ENCODE peak calls at places on chromosomes 6 and 20, in five cellular contexts. P, D, H, F and V are unnamed samples.

GRCh38 chr6:135182120-135182992 is 1.2 kb downstream of the MYB start:
- DNase-seq in D (no peak), H (peak; percentile 4), F (peak; percentile 63), P (no peak), V (no peak)

GRCh38 chr6:4460595-4461475 is 315.4 kb upstream of the CDYL start:
- DNase-seq in D (peak; percentile 62), H (no peak), P (no peak), F (no peak), V (peak; percentile 96)

GRCh38 chr6:33733294-33734007 is 13.3 kb downstream of the IP6K3 start:
- DNase-seq in P (no peak), H (no peak), F (no peak), D (no peak), V (no peak)

GRCh38 chr6:98777762-98778161 is 56.6 kb upstream of the POU3F2 start:
- DNase-seq in D (no peak), H (no peak), F (no peak), P (no peak), V (no peak)

GRCh38 chr20:2293971-2294370 is 1.8 kb upstream of the TGM3 start:
- DNase-seq in F (no peak), P (no peak), H (no peak), D (no peak), V (no peak)

GRCh38 chr6:160221423-160221822 is 37.2 kb downstream of the SLC22A2 start:
- DNase-seq in F (no peak), D (no peak), P (peak; percentile 13), H (peak; percentile 46), V (no peak)

GRCh38 chr6:22250486-22250885 is 46.4 kb downstream of the PRL start:
- DNase-seq in D (no peak), F (no peak), P (no peak), H (no peak), V (no peak)

GRCh38 chr20:7758436-7758835 is 181.8 kb downstream of the HAO1 start:
- DNase-seq in H (no peak), D (no peak), P (no peak), F (no peak), V (no peak)

GRCh38 chr6:123808556-123808955 is 4.9 kb downstream of the NKAIN2 start:
- DNase-seq in D (no peak), P (no peak), H (no peak), F (no peak), V (no peak)

GRCh38 chr6:118408863-118409262 is 139.2 kb upstream of the PLN start:
- DNase-seq in D (no peak), H (no peak), P (no peak), F (no peak), V (no peak)

GRCh38 chr6:33010356-33010755 is 965 bp upstream of the HLA-DOA start:
- DNase-seq in D (no peak), P (no peak), H (no peak), F (no peak), V (no peak)

GRCh38 chr20:17357238-17357637 is 130.4 kb downstream of the PCSK2 start:
- DNase-seq in F (no peak), D (no peak), H (no peak), P (no peak), V (no peak)

GRCh38 chr20:46304852-46305251 is 3.4 kb downstream of the CDH22 start:
- DNase-seq in H (no peak), D (no peak), P (no peak), F (no peak), V (no peak)

GRCh38 chr6:108555399-108556052 is 5.2 kb upstream of the FOXO3 start:
- DNase-seq in D (no peak), F (no peak), H (no peak), P (no peak), V (no peak)

GRCh38 chr6:150723857-150724256 is 124.2 kb downstream of the PLEKHG1 start:
- DNase-seq in H (no peak), F (no peak), D (no peak), P (no peak), V (no peak)

GRCh38 chr20:32252189-32252588 is 25.3 kb upstream of the KIF3B start:
- DNase-seq in P (no peak), F (no peak), D (no peak), H (no peak), V (no peak)

GRCh38 chr6:13615802-13616140 is 636 bp downstream of the NOL7 start:
- DNase-seq in P (no peak), D (peak; percentile 37), H (no peak), F (peak; percentile 54), V (peak; percentile 76)

DNA sequence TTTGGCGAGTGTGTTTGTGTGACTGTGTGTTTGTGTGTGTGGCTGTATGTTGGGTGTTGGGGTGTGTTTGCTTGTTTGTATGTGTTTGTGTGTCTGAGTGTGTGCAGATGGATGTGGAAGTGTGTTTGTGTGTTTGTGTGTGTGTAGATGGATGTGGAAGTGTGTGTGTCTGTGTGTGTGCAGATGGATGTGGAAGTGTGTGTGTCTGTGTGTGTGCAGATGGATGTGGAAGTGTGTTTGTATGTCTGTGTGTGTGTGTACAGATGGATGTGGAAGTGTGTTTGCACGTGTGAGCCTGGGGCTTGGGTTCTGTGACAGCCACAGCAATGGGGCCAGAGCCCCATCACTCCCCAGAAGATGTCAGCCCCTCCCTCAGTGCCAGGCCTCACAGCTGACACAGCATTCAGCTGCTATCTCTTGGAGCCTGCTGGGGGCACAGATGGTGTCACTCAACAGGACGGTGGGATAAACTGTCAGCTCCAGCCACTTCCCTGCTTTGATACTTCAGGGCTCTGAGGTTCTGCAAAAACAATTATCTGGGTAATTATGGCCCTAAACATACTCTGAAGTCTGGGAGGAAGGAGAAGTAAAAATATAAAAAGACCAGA is 98.7 kb upstream of the RNF24 start:
- DNase-seq in P (no peak), F (peak; percentile 48), H (no peak), D (no peak), V (no peak)
- TF ChIP-seq EP300 in P (no peak), F (no peak), H (no peak), D (no peak), V (no peak)

GRCh38 chr6:161230339-161230738 is 43.5 kb downstream of the AGPAT4 start:
- DNase-seq in P (no peak), F (no peak), H (no peak), D (no peak), V (no peak)

GRCh38 chr6:161228096-161228495 is 45.8 kb downstream of the AGPAT4 start:
- DNase-seq in D (peak; percentile 47), P (no peak), H (no peak), F (no peak), V (no peak)

GRCh38 chr6:161226005-161226964 is 47.6 kb downstream of the AGPAT4 start:
- DNase-seq in H (no peak), F (no peak), D (no peak), P (no peak), V (no peak)

GRCh38 chr6:161227004-161227950 is 46.6 kb downstream of the AGPAT4 start:
- DNase-seq in P (no peak), D (no peak), H (no peak), F (no peak), V (no peak)

GRCh38 chr6:161228911-161229591 is 44.8 kb downstream of the AGPAT4 start:
- DNase-seq in P (no peak), D (no peak), F (no peak), H (no peak), V (no peak)
- H3K4me3 ChIP-seq in P (no peak overlapping the region), D (no peak overlapping the region), F (peak overlapping the region; percentile 19), H (no peak overlapping the region), V (peak overlapping the region; percentile 7)

GRCh38 chr6:139376054-139376355 is 1.6 kb upstream of the CITED2 start:
- DNase-seq in P (no peak), H (no peak), F (no peak), D (no peak), V (peak; percentile 69)

GRCh38 chr6:139374357-139375238 is at the start of gene CITED2:
- DNase-seq in P (peak; percentile 90), D (peak; percentile 96), F (peak; percentile 87), H (peak; percentile 92), V (peak; percentile 98)

GRCh38 chr6:139376604-139377218 is 2.3 kb upstream of the CITED2 start:
- DNase-seq in H (peak; percentile 44), P (peak; percentile 48), F (no peak), D (peak; percentile 89), V (peak; percentile 86)

GRCh38 chr6:139373928-139374356 is 506 bp downstream of the CITED2 start:
- DNase-seq in F (no peak), H (no peak), P (no peak), D (no peak), V (no peak)

DNA sequence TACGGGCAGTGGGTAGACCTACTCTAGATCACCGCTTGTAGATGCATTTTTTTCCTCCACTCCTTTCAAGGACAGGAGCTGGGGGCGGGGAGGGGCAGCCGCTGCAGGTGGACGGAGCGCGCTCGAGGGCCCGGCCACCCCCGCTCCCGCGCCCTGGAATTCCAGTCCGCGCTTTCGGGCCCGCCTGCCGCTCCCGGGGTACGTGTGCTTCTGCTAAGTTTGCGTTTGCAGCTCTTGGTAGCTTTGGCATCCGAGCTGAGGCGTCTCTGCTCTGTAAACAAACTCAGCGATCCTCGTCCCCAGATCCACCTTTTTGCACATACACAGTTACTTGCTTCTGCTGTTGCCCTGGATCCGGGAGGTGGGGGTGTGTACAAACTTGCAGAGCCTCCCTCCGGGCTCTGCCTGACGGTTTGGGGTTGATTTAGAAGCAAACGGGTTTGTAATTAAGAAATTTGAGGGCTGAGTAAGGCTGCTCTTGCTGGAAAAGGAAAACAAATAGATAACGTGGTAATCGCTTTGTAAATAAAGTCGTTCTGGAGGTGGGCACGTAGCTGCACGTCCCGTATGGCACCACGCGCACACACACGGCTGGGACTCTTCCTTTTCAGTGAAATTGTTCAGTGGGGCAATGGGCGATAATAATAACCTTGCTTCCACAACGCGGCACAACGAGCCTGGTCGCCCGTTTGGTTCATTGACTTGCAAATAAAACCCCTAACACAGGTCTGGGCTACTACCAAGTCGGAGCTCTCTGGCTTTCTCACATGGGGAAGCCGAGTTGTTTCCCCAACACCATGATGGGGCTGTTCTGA is 998 bp upstream of the CITED2 start:
- DNase-seq in F (peak; percentile 79), P (peak; percentile 96), H (peak; percentile 93), D (peak; percentile 92), V (peak; percentile 98)
- TF ChIP-seq EP300 in F (no peak), P (peak; percentile 71), H (no peak), D (no peak), V (no peak)

GRCh38 chr6:148440021-148440420 is 97.4 kb downstream of the SASH1 start:
- DNase-seq in P (no peak), H (no peak), D (no peak), F (no peak), V (no peak)

GRCh38 chr6:148441454-148441911 is 98.8 kb downstream of the SASH1 start:
- DNase-seq in F (no peak), P (peak; percentile 35), H (peak; percentile 55), D (no peak), V (no peak)

GRCh38 chr6:148438593-148438992 is 96.0 kb downstream of the SASH1 start:
- DNase-seq in P (no peak), F (no peak), H (no peak), D (no peak), V (no peak)

GRCh38 chr6:148443798-148444560 is 101.3 kb downstream of the SASH1 start:
- DNase-seq in P (no peak), D (no peak), H (no peak), F (no peak), V (no peak)

DNA sequence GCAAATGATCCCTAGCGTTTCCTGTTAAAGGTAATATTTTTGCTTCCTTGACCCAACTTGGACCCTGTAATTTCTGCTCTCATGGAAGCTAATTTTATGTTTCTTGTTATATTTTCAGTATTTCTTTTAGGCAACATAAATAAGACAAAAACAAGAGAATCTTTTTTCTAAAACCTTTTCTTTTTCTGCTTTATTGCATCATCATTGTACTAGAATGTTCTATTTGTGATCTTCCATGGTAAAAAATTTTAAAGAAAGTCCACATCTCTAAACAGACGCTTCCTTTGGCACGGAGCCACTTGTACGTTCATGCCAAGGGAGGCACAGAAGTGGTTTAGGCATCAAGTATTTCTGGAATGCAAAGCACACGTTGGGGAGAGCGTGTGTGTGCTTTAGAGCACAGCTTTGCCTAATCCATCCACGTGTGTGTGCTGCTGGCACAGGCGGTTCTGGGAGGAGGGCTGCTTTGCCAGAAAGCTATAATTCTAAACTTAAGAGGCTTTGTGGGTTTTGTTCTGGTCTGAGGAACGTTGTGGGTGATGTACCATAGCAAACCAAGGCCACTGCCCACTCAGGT is 98.3 kb downstream of the SASH1 start:
- DNase-seq in D (peak; percentile 62), H (peak; percentile 77), P (peak; percentile 50), F (no peak), V (peak; percentile 75)
- H3K4me3 ChIP-seq in D (no peak overlapping the region), H (no peak overlapping the region), P (no peak overlapping the region), F (no peak overlapping the region), V (no peak overlapping the region)